ENCODE peak calls at places on chromosomes 12 and 14, in five cellular contexts. D, W, I, F and J are unnamed samples. For H3K27me3, the result is how much of the 10 kb centered on the place peaks cover.

GRCh38 chr12:131671871-131672270 is 39.0 kb upstream of the SFSWAP start:
- DNase-seq in D (no peak), I (no peak), W (no peak), F (no peak), J (no peak)

GRCh38 chr12:69149262-69149661 is 90.1 kb upstream of the CPSF6 start:
- DNase-seq in D (no peak), W (no peak), I (no peak), F (no peak), J (no peak)

GRCh38 chr12:124727922-124728321 is 135.7 kb downstream of the SCARB1 start:
- DNase-seq in W (peak), F (no peak), D (peak), I (no peak), J (no peak)

GRCh38 chr12:57214398-57214781 is 2.2 kb upstream of the NXPH4 start:
- DNase-seq in F (peak), D (peak), W (peak), I (no peak), J (no peak)

GRCh38 chr12:92167075-92167474 is 21.4 kb upstream of the BTG1 start:
- DNase-seq in D (no peak), W (no peak), F (no peak), I (no peak), J (no peak)

GRCh38 chr12:104387190-104387589 is 69.6 kb upstream of the CHST11 start:
- DNase-seq in W (no peak), I (no peak), D (no peak), F (no peak), J (no peak)

GRCh38 chr14:22460461-22461195 is 128.4 kb downstream of the DAD1 start:
- DNase-seq in W (peak), F (no peak), D (no peak), I (no peak), J (no peak)

GRCh38 chr12:130747867-130748740 is 32.0 kb upstream of the RIMBP2 start:
- DNase-seq in D (peak), F (peak), W (peak), I (peak), J (no peak)

GRCh38 chr12:51330186-51330585 is 6.2 kb upstream of the BIN2 start:
- DNase-seq in W (no peak), D (no peak), F (no peak), I (no peak), J (no peak)

GRCh38 chr12:25789520-25789919 is 169.0 kb upstream of the RASSF8 start:
- DNase-seq in F (no peak), W (no peak), D (peak), I (no peak), J (no peak)

GRCh38 chr12:68483592-68484373 is 126.9 kb upstream of the RAP1B start:
- DNase-seq in D (peak), F (no peak), W (no peak), I (no peak), J (no peak)

GRCh38 chr12:103933237-103933636 is 3.0 kb downstream of the HSP90B1 start:
- DNase-seq in W (no peak), F (peak), I (no peak), D (peak), J (no peak)

GRCh38 chr12:4148418-4149056 is 125.0 kb upstream of the CCND2 start:
- DNase-seq in F (peak), D (no peak), I (no peak), W (peak), J (no peak)

GRCh38 chr12:95277139-95277538 is 59.5 kb downstream of the VEZT start:
- DNase-seq in I (no peak), W (no peak), D (peak), F (no peak), J (no peak)

GRCh38 chr12:109968801-109969200 is 27.4 kb downstream of the GIT2 start:
- DNase-seq in F (no peak), D (no peak), I (no peak), W (no peak), J (no peak)

GRCh38 chr14:53192023-53192422 is 38.9 kb upstream of the DDHD1 start:
- DNase-seq in D (peak), F (no peak), W (no peak), I (no peak), J (no peak)

GRCh38 chr14:41280745-41281144 is 325.9 kb upstream of the LRFN5 start:
- DNase-seq in W (no peak), F (no peak), D (peak), I (no peak), J (no peak)

GRCh38 chr12:81596558-81596957 is 162.6 kb downstream of the PPFIA2 start:
- DNase-seq in F (no peak), W (no peak), D (no peak), I (no peak), J (no peak)

GRCh38 chr14:81298122-81298521 is 77.4 kb upstream of the GTF2A1 start:
- DNase-seq in D (no peak), W (no peak), I (no peak), F (no peak), J (no peak)

DNA sequence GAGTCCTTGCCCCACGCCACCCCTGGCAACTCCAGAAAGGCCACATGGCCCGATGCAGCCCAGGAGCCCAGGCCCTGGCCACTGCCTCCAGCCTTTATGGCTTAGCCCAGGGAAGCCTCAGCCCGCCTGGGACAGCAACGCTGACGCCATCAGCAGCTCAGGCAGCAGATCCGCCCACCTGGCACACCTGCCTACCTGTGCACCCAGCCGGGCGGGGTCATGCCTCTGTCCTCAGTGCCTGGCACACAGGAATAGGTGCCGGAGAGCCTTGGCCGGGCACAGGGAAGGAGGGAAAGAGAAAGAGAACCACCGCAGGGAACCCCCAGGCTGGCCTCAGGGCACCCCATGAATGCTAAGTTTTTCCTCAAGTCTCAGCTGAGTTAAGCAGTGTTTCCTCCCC is 21.1 kb downstream of the BEGAIN start:
- DNase-seq in I (no peak), F (no peak), D (no peak), W (no peak), J (no peak)
- H3K27me3 ChIP-seq in I (under half), F (under half), D (under half), W (under half), J (under half)

GRCh38 chr14:64201296-64201695 is 92.9 kb downstream of the ESR2 start:
- DNase-seq in W (no peak), D (no peak), F (no peak), I (no peak), J (no peak)
- H3K27me3 ChIP-seq in W (under half), D (under half), F (under half), I (under half), J (under half)

DNA sequence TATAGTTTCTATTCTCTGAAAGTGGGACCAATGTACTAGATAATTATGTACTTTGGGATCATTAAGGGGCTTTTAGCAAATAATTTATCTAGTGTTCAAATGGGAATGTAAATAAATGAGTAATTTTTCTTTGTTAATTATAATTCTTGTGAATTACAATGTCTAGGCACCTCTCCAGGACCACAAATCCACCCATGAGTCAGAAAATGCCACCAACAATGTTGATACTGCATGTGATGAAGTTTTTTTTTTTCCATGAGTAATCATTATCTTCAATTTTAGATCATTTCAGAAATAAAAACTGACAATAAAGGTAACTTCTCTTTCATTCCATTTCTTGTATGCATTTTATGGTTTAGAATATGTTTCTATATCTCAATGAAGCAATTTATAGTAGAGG is 470.3 kb downstream of the VRK1 start:
- DNase-seq in F (no peak), D (peak), I (no peak), W (no peak), J (no peak)
- H3K27me3 ChIP-seq in F (under half), D (under half), I (under half), W (under half), J (under half)

DNA sequence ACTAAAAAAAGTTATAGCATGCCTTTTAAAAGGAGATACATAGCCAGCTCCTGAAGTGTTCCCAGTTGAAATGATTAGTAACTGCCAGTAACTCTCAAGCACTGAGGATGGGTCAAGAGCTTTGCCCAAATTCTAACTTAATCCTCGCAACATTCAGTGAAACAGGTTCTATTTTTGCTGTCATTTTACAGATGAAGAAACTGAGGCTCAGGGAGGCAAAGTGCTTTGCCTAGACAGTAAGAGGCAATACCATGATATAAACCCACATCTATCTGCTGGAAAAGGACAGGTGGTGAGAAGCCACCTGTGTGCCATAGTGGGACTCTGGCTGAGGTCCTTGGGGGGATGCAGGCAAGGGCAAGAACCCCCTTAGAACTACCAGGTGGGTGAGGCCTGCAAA is 8.8 kb downstream of the TESC start:
- DNase-seq in D (no peak), F (no peak), W (no peak), I (no peak), J (no peak)
- H3K27me3 ChIP-seq in D (under half), F (under half), W (under half), I (under half), J (under half)

GRCh38 chr12:121300083-121300819 is 3.7 kb upstream of the CAMKK2 start:
- DNase-seq in D (no peak), W (no peak), F (no peak), I (no peak), J (no peak)
- H3K27me3 ChIP-seq in D (under half), W (under half), F (under half), I (under half), J (under half)

DNA sequence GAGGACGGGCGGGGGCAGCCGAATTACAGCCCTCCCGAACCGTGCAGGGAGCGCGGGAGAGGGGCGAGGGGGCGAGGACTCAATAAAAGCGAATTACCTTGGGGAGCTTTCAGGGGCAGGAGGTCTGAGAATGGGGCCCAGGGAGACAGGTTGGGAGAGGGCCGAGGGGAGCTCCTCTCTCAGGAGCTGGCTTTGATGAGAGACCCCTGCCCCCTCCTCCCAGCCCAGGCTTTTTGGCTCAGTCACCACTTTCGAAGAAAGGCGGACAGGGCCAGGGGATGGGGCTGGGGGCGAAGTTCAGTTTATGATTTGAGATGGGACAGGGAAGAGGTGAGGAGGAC is 783 bp downstream of the HOXC9 start:
- DNase-seq in W (no peak), I (no peak), F (no peak), D (no peak), J (no peak)
- H3K27me3 ChIP-seq in W (half or more), I (half or more), F (under half), D (under half), J (under half)

GRCh38 chr14:74244115-74244514 is 4.9 kb downstream of the VSX2 start:
- DNase-seq in F (no peak), W (no peak), D (no peak), I (no peak), J (no peak)
- H3K27me3 ChIP-seq in F (under half), W (under half), D (half or more), I (under half), J (under half)

DNA sequence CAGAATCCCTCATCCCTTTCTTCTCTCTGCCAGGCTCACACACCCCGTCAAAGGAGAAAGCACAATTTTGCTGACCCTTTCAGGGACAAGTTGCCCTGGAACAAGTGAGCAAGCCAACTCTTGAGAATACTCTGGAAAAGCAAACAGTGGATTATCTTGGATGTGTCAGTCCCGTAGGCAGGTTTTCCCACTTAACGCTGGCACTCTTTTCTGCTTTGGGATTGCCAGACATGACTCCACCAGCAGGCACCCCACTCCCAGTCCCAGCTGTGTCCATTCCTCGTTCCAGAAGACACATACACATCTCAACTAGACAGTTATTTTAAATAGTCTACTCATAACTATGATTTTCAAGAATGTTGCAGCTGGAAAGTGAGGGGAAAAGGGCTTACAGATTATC is 145.5 kb upstream of the CDKN3 start:
- DNase-seq in F (peak), I (no peak), D (peak), W (no peak), J (no peak)
- H3K27me3 ChIP-seq in F (under half), I (under half), D (under half), W (under half), J (under half)